ENCODE peak calls at places on chromosomes 4 and X, in four cellular contexts. O, J, A and S are unnamed samples.

GRCh38 chrX:723781-724180 is 93.2 kb downstream of the SHOX start:
- DNase-seq in O (no peak), A (no peak), J (no peak), S (no peak)

GRCh38 chrX:70439016-70439415 is 5.6 kb upstream of the DLG3 start:
- DNase-seq in O (no peak), J (no peak), A (no peak), S (no peak)

GRCh38 chrX:48028091-48028490 is 21.3 kb downstream of the SPACA5 start:
- DNase-seq in A (no peak), J (no peak), O (no peak), S (no peak)

GRCh38 chr4:122045533-122045932 is 93.7 kb upstream of the TRPC3 start:
- DNase-seq in J (no peak), A (peak; percentile 96), O (no peak), S (peak; percentile 51)

GRCh38 chr4:76053730-76054129 is 17.9 kb upstream of the CXCL11 start:
- DNase-seq in A (no peak), J (no peak), O (no peak), S (no peak)

GRCh38 chr4:7844247-7844991 is 95.2 kb downstream of the AFAP1 start:
- DNase-seq in J (no peak), O (peak; percentile 50), A (peak; percentile 99), S (peak; percentile 61)

GRCh38 chrX:30799327-30799726 is 89.7 kb downstream of the TAB3 start:
- DNase-seq in J (no peak), A (no peak), O (no peak), S (no peak)

GRCh38 chrX:46662188-46662587 is 88.6 kb downstream of the CHST7 start:
- DNase-seq in J (no peak), A (no peak), O (no peak), S (no peak)

GRCh38 chrX:126137899-126138298 is 28.2 kb downstream of the DCAF12L2 start:
- DNase-seq in O (no peak), A (no peak), J (no peak), S (peak; percentile 3)

GRCh38 chr4:87049508-87049907 is 114.7 kb downstream of the AFF1 start:
- DNase-seq in O (no peak), J (no peak), A (no peak), S (no peak)

GRCh38 chrX:3651272-3651671 is 62.2 kb downstream of the PRKX start:
- DNase-seq in O (no peak), A (peak; percentile 49), J (no peak), S (peak; percentile 25)

GRCh38 chr4:56976878-56977320 is 507 bp downstream of the NOA1 start:
- DNase-seq in O (peak; percentile 41), A (no peak), J (no peak), S (peak; percentile 12)

GRCh38 chrX:73447311-73447794 is 500 bp downstream of the CDX4 start:
- DNase-seq in O (no peak), J (no peak), A (no peak), S (no peak)

GRCh38 chr4:127165971-127166370 is 466.8 kb upstream of the INTU start:
- DNase-seq in O (no peak), A (peak; percentile 53), J (no peak), S (no peak)

GRCh38 chr4:77376788-77377460 is 219.9 kb downstream of the CCNG2 start:
- DNase-seq in A (no peak), O (no peak), J (no peak), S (no peak)

GRCh38 chr4:153555730-153556440 is 89.7 kb downstream of the TMEM131L start:
- DNase-seq in A (peak; percentile 84), O (no peak), J (no peak), S (no peak)

GRCh38 chr4:7903686-7904085 is 36.0 kb downstream of the AFAP1 start:
- DNase-seq in O (no peak), J (no peak), A (peak; percentile 66), S (no peak)

GRCh38 chrX:136168929-136169735 is 21.8 kb downstream of the FHL1 start:
- DNase-seq in J (no peak), O (no peak), A (peak; percentile 97), S (no peak)

GRCh38 chr4:80192937-80193336 is 4.4 kb upstream of the PRDM8 start:
- DNase-seq in O (no peak), J (no peak), A (peak; percentile 92), S (no peak)

GRCh38 chr4:112982677-112983076 is 66.8 kb upstream of the ANK2 start:
- DNase-seq in O (no peak), A (no peak), J (no peak), S (no peak)

GRCh38 chr4:55255171-55255570 is 90.9 kb upstream of the SRD5A3 start:
- DNase-seq in O (no peak), A (peak; percentile 42), J (no peak), S (no peak)

GRCh38 chr4:83490876-83491450 is 6.1 kb upstream of the ABRAXAS1 start:
- DNase-seq in O (peak; percentile 68), J (no peak), A (peak; percentile 18), S (peak; percentile 49)

GRCh38 chrX:40154853-40155616 is 57.3 kb upstream of the BCOR start:
- DNase-seq in A (peak; percentile 50), J (no peak), O (peak; percentile 90), S (peak; percentile 44)

GRCh38 chr4:15006416-15007024 is 4.2 kb downstream of the CPEB2 start:
- DNase-seq in J (no peak), O (no peak), A (peak; percentile 18), S (no peak)

GRCh38 chr4:94516067-94516466 is 64.3 kb downstream of the PDLIM5 start:
- DNase-seq in J (no peak), O (no peak), A (peak; percentile 95), S (peak; percentile 63)

DNA sequence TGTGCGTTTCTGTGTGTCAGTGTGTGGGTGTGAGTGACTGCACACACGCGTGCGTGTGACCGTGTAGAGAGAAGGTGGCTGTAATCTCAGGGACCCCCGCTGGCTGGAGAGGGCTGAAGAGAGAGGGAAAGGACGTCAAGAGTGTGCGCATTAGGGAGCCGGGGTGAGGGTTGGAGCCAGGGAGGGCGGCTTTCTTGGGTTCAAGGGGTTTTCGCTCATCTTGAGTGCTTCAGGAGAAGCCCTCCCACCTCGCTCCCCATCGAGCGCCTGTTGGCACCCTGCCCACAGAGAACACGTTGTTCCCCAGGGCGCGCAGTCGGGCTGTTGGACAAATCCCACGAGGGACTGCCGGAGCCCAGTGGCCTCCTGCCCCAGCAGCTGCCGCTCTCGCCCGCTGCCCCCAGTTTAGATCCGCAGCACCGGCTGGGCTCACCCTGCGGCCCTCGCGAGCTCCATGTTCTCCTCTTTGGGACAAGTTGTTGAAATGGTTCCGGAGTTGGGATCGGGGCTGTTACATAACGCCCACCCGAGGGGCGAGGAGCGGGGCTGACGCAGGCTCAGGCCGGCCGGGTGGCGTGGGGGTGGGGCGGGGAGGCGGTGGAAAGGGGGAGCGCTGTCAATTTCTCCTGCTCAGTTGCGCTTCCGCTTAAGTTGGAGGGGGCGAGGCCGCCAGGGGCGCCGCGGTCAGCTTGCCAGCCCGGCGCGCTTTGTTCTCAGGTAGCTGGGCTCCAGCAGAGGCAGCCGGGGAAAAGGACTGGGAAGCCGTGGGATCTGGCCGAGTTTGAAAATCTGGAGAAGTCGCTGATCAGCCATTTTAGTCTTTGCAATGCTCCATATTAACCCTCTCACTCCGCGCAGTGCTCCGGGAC is 1.6 kb downstream of the GRIA2 start:
- DNase-seq in O (no peak), A (no peak), J (no peak), S (no peak)
- TF ChIP-seq ELK1 in O (no peak), A (no peak), J (no peak), S (no peak)

GRCh38 chrX:6813836-6814370 is 279.0 kb upstream of the VCX3A start:
- DNase-seq in O (no peak), J (no peak), A (no peak), S (no peak)
- TF ChIP-seq ELK1 in O (no peak), J (no peak), A (no peak), S (no peak)

DNA sequence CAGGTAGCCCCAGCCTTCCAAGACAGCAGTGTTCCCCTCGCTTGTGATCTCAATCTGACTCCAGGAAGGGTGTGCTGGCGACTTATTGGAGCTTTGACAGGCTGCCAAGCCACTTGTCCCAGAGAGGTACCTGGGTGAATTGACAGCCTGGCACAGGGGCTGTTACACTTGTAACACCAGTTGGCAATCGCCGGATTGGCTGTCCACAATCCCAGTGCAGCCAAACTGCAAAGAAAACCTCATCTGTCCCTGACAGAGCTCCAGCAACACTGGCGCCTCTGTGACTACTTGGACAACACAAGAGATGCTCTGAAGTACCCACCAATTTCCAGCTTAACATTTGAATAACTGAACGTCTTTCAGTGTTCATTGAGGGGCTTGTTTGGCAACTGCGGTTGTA is 76.8 kb upstream of the PRPS1 start:
- DNase-seq in A (no peak), O (no peak), J (no peak), S (no peak)
- TF ChIP-seq ELK1 in A (no peak), O (no peak), J (no peak), S (no peak)

DNA sequence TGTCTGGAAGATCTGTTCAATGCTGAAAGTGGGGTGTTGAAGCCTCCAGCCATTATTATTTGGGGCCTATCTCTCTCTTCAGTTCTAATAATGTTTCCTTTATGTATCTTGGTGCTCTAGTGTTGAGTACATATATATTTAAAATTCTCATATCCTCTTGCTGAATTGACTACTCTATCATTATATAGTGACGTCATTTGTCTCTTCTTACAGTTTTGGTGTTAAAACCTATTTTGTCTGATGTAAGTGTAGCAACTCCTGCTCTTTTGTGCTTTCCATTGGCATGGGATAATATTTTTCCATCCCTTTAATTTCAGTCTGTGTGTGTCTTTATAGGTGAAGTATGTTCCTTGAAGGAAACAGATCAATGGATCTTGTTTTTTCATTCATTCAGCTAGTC is 446.0 kb downstream of the FAM47A start:
- DNase-seq in J (no peak), A (no peak), O (no peak), S (no peak)
- TF ChIP-seq ELK1 in J (no peak), A (no peak), O (no peak), S (no peak)